ENCODE peak calls at places on chromosomes 4 and X, in five cellular contexts. One of them, this sample, is unnamed.

GRCh38 chrX:124211312-124211942 is 121.0 kb upstream of the TEX13D start:
- DNase-seq in cardiac muscle cell: peak
- DNase-seq in EH: peak
- DNase-seq in heart left ventricle: no peak
- DNase-seq in breast epithelium: no peak
- DNase-seq in this sample: peak

GRCh38 chr4:181350578-181351420 is 892.4 kb upstream of the TENM3 start:
- DNase-seq in breast epithelium: no peak
- DNase-seq in EH: no peak
- DNase-seq in cardiac muscle cell: no peak
- DNase-seq in heart left ventricle: no peak
- DNase-seq in this sample: peak

GRCh38 chrX:153972368-153973126 is at the start of gene TMEM187:
- DNase-seq in breast epithelium: peak
- DNase-seq in EH: peak
- DNase-seq in cardiac muscle cell: peak
- DNase-seq in heart left ventricle: peak
- DNase-seq in this sample: peak

GRCh38 chr4:56264861-56265260 is 122.4 kb downstream of the AASDH start:
- DNase-seq in breast epithelium: no peak
- DNase-seq in EH: no peak
- DNase-seq in heart left ventricle: no peak
- DNase-seq in cardiac muscle cell: no peak
- DNase-seq in this sample: no peak

GRCh38 chr4:44563496-44563895 is 87.9 kb downstream of the YIPF7 start:
- DNase-seq in cardiac muscle cell: no peak
- DNase-seq in breast epithelium: no peak
- DNase-seq in EH: no peak
- DNase-seq in heart left ventricle: no peak
- DNase-seq in this sample: no peak

GRCh38 chr4:40325406-40326019 is 9.6 kb upstream of the CHRNA9 start:
- DNase-seq in EH: peak
- DNase-seq in breast epithelium: peak
- DNase-seq in cardiac muscle cell: peak
- DNase-seq in heart left ventricle: no peak
- DNase-seq in this sample: peak

GRCh38 chr4:173468314-173468713 is 61.7 kb downstream of the HAND2 start:
- DNase-seq in breast epithelium: no peak
- DNase-seq in heart left ventricle: no peak
- DNase-seq in EH: no peak
- DNase-seq in cardiac muscle cell: no peak
- DNase-seq in this sample: no peak

GRCh38 chr4:107423677-107424405 is 296.2 kb downstream of the PAPSS1 start:
- DNase-seq in breast epithelium: no peak
- DNase-seq in EH: no peak
- DNase-seq in heart left ventricle: no peak
- DNase-seq in cardiac muscle cell: no peak
- DNase-seq in this sample: no peak

GRCh38 chr4:12499693-12500092 is 984.4 kb downstream of the RAB28 start:
- DNase-seq in cardiac muscle cell: no peak
- DNase-seq in EH: no peak
- DNase-seq in breast epithelium: no peak
- DNase-seq in heart left ventricle: no peak
- DNase-seq in this sample: no peak

GRCh38 chr4:112213850-112214249 is 17.7 kb upstream of the AP1AR start:
- DNase-seq in EH: peak
- DNase-seq in heart left ventricle: no peak
- DNase-seq in cardiac muscle cell: no peak
- DNase-seq in breast epithelium: no peak
- DNase-seq in this sample: peak

GRCh38 chr4:105909699-105910340 is 14.5 kb downstream of the NPNT start:
- DNase-seq in EH: no peak
- DNase-seq in cardiac muscle cell: peak
- DNase-seq in breast epithelium: no peak
- DNase-seq in heart left ventricle: no peak
- DNase-seq in this sample: no peak

GRCh38 chrX:130120746-130121504 is 10.6 kb upstream of the ELF4 start:
- DNase-seq in cardiac muscle cell: peak
- DNase-seq in heart left ventricle: peak
- DNase-seq in EH: peak
- DNase-seq in breast epithelium: peak
- DNase-seq in this sample: peak

GRCh38 chr4:99438578-99438875 is 3.4 kb upstream of the ADH7 start:
- DNase-seq in cardiac muscle cell: no peak
- DNase-seq in heart left ventricle: no peak
- DNase-seq in EH: no peak
- DNase-seq in breast epithelium: no peak
- DNase-seq in this sample: no peak

GRCh38 chr4:113474017-113474416 is 287.5 kb downstream of the CAMK2D start:
- DNase-seq in breast epithelium: no peak
- DNase-seq in EH: peak
- DNase-seq in heart left ventricle: no peak
- DNase-seq in cardiac muscle cell: no peak
- DNase-seq in this sample: peak

GRCh38 chrX:23434356-23434884 is 99.8 kb downstream of the PTCHD1 start:
- DNase-seq in cardiac muscle cell: no peak
- DNase-seq in heart left ventricle: peak
- DNase-seq in EH: peak
- DNase-seq in breast epithelium: peak
- DNase-seq in this sample: peak